ENCODE peak calls at places on chromosomes 16 and 17, in nine cellular contexts. A, I, M, J, N, V, O, T and Q are unnamed samples.

GRCh38 chr17:1137465-1137894 is 42.3 kb downstream of the ABR start:
- DNase-seq in J (peak; percentile 92), I (no peak), T (no peak), N (no peak), M (peak; percentile 96), V (peak; percentile 41), A (no peak), O (no peak), Q (peak; percentile 14)

GRCh38 chr17:61368049-61368831 is 31.4 kb upstream of the TBX2 start:
- DNase-seq in J (no peak), M (no peak), O (no peak), A (no peak), T (no peak), I (peak; percentile 53), V (no peak), N (no peak), Q (no peak)

GRCh38 chr17:47733047-47733413 is at the start of gene TBX21:
- DNase-seq in N (no peak), T (peak; percentile 48), A (no peak), V (peak; percentile 91), J (peak; percentile 44), I (peak; percentile 84), O (peak; percentile 56), M (peak; percentile 81), Q (peak; percentile 88)

GRCh38 chr16:68265078-68265925 is 976 bp downstream of the SLC7A6 start:
- DNase-seq in I (peak; percentile 87), N (peak; percentile 86), A (peak; percentile 73), J (peak; percentile 68), O (peak; percentile 88), M (peak; percentile 39), T (no peak), V (peak; percentile 86), Q (peak; percentile 43)

GRCh38 chr16:66824006-66824405 is 6.8 kb downstream of the NAE1 start:
- DNase-seq in J (no peak), M (no peak), I (no peak), V (no peak), O (peak; percentile 55), N (no peak), T (no peak), A (no peak), Q (no peak)

GRCh38 chr16:68921654-68922053 is 78.3 kb downstream of the TANGO6 start:
- DNase-seq in N (no peak), O (no peak), I (no peak), A (no peak), V (peak; percentile 35), T (no peak), J (peak; percentile 98), M (no peak), Q (no peak)

GRCh38 chr17:42337442-42337841 is 49.1 kb downstream of the STAT5A start:
- DNase-seq in N (no peak), J (no peak), M (no peak), A (no peak), I (no peak), V (no peak), O (peak; percentile 98), T (no peak), Q (peak; percentile 73)

GRCh38 chr16:89007371-89008249 is 30.6 kb upstream of the CBFA2T3 start:
- DNase-seq in V (no peak), J (no peak), O (no peak), I (peak; percentile 54), T (no peak), N (no peak), A (no peak), M (no peak), Q (no peak)

GRCh38 chr17:59435238-59435637 is 103.8 kb downstream of the YPEL2 start:
- DNase-seq in J (no peak), O (peak; percentile 84), I (no peak), N (no peak), M (no peak), V (no peak), T (no peak), A (no peak), Q (no peak)

GRCh38 chr17:41178341-41178740 is 320 bp upstream of the KRTAP4-2 start:
- DNase-seq in A (no peak), I (no peak), V (no peak), J (no peak), M (no peak), O (peak; percentile 90), T (no peak), N (no peak), Q (no peak)

GRCh38 chr16:71441348-71441781 is 489 bp downstream of the TLE7 start:
- DNase-seq in O (no peak), V (peak; percentile 14), J (no peak), N (no peak), I (no peak), A (no peak), T (no peak), M (no peak), Q (peak; percentile 15)

GRCh38 chr17:59618894-59619312 is 792 bp upstream of the CLTC start:
- DNase-seq in A (peak; percentile 86), T (no peak), N (no peak), J (no peak), O (no peak), M (peak; percentile 92), I (no peak), V (no peak), Q (peak; percentile 97)

GRCh38 chr16:80263848-80264694 is 276.7 kb upstream of the DYNLRB2 start:
- DNase-seq in M (no peak), I (no peak), T (no peak), J (no peak), N (no peak), A (no peak), O (no peak), V (no peak), Q (no peak)

GRCh38 chr17:40218740-40219072 is 398 bp upstream of the WIPF2 start:
- DNase-seq in M (peak; percentile 84), A (peak; percentile 62), T (peak; percentile 16), N (peak; percentile 84), O (peak; percentile 94), V (peak; percentile 98), J (peak; percentile 47), I (peak; percentile 74), Q (peak; percentile 96)

GRCh38 chr17:6666077-6666521 is 14.5 kb downstream of the C17orf100 start:
- DNase-seq in A (peak; percentile 60), I (peak; percentile 77), T (no peak), N (peak; percentile 80), J (peak; percentile 81), M (peak; percentile 63), O (peak; percentile 89), V (peak; percentile 87), Q (no peak)

GRCh38 chr16:58814348-58814801 is 80.3 kb upstream of the GOT2 start:
- DNase-seq in O (peak; percentile 68), I (peak; percentile 65), M (peak; percentile 45), A (peak; percentile 17), T (no peak), J (peak; percentile 7), N (no peak), V (peak; percentile 51), Q (peak; percentile 16)
- H3K4me3 ChIP-seq in O (peak overlapping the region; percentile 58), I (peak overlapping the region; percentile 22), M (no peak overlapping the region), A (no peak overlapping the region), T (no peak overlapping the region), J (no peak overlapping the region), N (no peak overlapping the region), V (no peak overlapping the region), Q (no peak overlapping the region)

DNA sequence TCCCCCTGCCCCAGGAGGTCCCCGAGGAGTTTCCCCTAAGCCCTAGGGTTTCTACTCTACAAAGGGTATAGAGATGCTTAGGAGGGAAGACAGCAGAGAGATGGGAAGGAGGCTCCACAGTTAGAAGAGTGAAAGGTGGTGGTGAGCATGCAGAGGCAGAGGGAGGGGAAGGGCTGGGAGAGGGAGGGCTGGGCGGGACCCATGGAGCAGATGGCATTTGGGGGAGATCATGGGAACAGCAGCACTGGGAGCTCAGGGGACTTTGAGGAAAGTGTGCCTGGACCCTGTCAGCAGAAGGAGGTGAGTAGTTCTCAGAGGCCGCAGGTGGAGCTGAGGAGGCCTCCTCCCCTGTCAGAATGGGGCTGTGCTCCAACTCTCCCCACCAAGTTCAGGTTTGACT is 650 bp upstream of the OTOP3 start:
- DNase-seq in J (no peak), A (no peak), I (no peak), N (no peak), V (no peak), M (no peak), T (no peak), O (no peak), Q (no peak)
- H3K27ac ChIP-seq in J (no peak overlapping the region), A (no peak overlapping the region), I (no peak overlapping the region), N (no peak overlapping the region), V (no peak overlapping the region), M (no peak overlapping the region), T (peak overlapping the region; percentile 77), O (no peak overlapping the region), Q (no peak overlapping the region)

GRCh38 chr16:58339452-58339938 is 44.7 kb upstream of the PRSS54 start:
- DNase-seq in T (no peak), O (peak; percentile 45), V (peak; percentile 82), M (no peak), N (no peak), J (peak; percentile 42), A (no peak), I (no peak), Q (no peak)
- H3K4me3 ChIP-seq in T (no peak overlapping the region), O (no peak overlapping the region), V (no peak overlapping the region), M (no peak overlapping the region), N (no peak overlapping the region), J (no peak overlapping the region), A (no peak overlapping the region), I (no peak overlapping the region), Q (no peak overlapping the region)

DNA sequence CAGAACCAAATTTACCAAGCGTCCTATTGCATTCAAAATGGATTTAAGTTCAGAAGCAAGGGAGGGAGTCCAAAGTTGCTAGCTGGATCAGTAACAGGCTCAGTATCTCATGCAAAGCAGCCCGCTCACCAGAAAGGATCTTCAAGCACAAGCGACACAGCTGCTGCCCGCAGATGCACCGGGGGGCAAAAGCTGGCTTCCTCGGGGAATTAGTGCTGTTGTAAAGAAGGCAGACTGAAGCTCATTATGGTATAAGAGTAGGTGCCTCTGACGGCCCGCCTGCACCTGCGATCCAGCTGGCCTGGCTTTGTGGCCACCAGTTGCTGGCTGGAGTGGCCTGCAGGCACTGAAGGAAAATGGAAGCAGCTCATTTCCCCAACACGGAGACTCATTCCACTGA is 128.4 kb upstream of the RCVRN start:
- DNase-seq in O (no peak), J (no peak), I (no peak), N (no peak), V (no peak), A (no peak), T (no peak), M (no peak), Q (no peak)
- H3K27ac ChIP-seq in O (no peak overlapping the region), J (no peak overlapping the region), I (peak overlapping the region; percentile 36), N (peak overlapping the region; percentile 75), V (no peak overlapping the region), A (peak overlapping the region; percentile 83), T (peak overlapping the region; percentile 36), M (no peak overlapping the region), Q (no peak overlapping the region)

GRCh38 chr16:85055503-85056210 is 28.1 kb downstream of the KIAA0513 start:
- DNase-seq in V (peak; percentile 38), T (peak; percentile 31), N (peak; percentile 69), I (peak; percentile 70), A (peak; percentile 68), M (peak; percentile 42), O (peak; percentile 73), J (no peak), Q (peak; percentile 81)
- H3K4me3 ChIP-seq in V (no peak overlapping the region), T (no peak overlapping the region), N (no peak overlapping the region), I (peak overlapping the region; percentile 25), A (peak overlapping the region; percentile 10), M (no peak overlapping the region), O (peak overlapping the region; percentile 65), J (no peak overlapping the region), Q (peak overlapping the region; percentile 59)